ENCODE peak calls at places on chromosome 21, in five cellular contexts. One of them, this sample, is unnamed.

GRCh38 chr21:36914244-36915013 is 52.0 kb downstream of the HLCS start:
- DNase-seq in frontal cortex: no peak
- DNase-seq in cardiac fibroblast: no peak
- DNase-seq in T-cell: no peak
- DNase-seq in upper lobe of right lung: no peak
- DNase-seq in this sample: no peak

GRCh38 chr21:21200939-21201610 is 202.9 kb downstream of the NCAM2 start:
- DNase-seq in T-cell: no peak
- DNase-seq in cardiac fibroblast: peak; percentile 65
- DNase-seq in frontal cortex: no peak
- DNase-seq in upper lobe of right lung: no peak
- DNase-seq in this sample: no peak

GRCh38 chr21:37915941-37916794 is at the start of gene KCNJ6:
- DNase-seq in T-cell: no peak
- DNase-seq in upper lobe of right lung: peak; percentile 73
- DNase-seq in frontal cortex: peak; percentile 52
- DNase-seq in cardiac fibroblast: peak; percentile 62
- DNase-seq in this sample: no peak

GRCh38 chr21:42193131-42193671 is 25.7 kb upstream of the ABCG1 start:
- DNase-seq in upper lobe of right lung: no peak
- DNase-seq in frontal cortex: no peak
- DNase-seq in T-cell: peak; percentile 40
- DNase-seq in cardiac fibroblast: peak; percentile 82
- DNase-seq in this sample: no peak

GRCh38 chr21:43369124-43369523 is 57.8 kb downstream of the SIK1 start:
- DNase-seq in T-cell: no peak
- DNase-seq in upper lobe of right lung: no peak
- DNase-seq in cardiac fibroblast: peak; percentile 55
- DNase-seq in frontal cortex: no peak
- DNase-seq in this sample: no peak

GRCh38 chr21:44321846-44322450 is 17.2 kb downstream of the CFAP410 start:
- DNase-seq in T-cell: no peak
- DNase-seq in upper lobe of right lung: no peak
- DNase-seq in frontal cortex: no peak
- DNase-seq in cardiac fibroblast: no peak
- DNase-seq in this sample: no peak

GRCh38 chr21:17513214-17514123 is 626 bp downstream of the CXADR start:
- DNase-seq in T-cell: peak; percentile 8
- DNase-seq in frontal cortex: peak; percentile 47
- DNase-seq in cardiac fibroblast: peak; percentile 32
- DNase-seq in upper lobe of right lung: peak; percentile 77
- DNase-seq in this sample: no peak

GRCh38 chr21:36654341-36654740 is 44.6 kb upstream of the SIM2 start:
- DNase-seq in upper lobe of right lung: no peak
- DNase-seq in cardiac fibroblast: no peak
- DNase-seq in frontal cortex: peak; percentile 35
- DNase-seq in T-cell: no peak
- DNase-seq in this sample: no peak

GRCh38 chr21:30444204-30444603 is 4.1 kb downstream of the KRTAP15-1 start:
- DNase-seq in upper lobe of right lung: no peak
- DNase-seq in T-cell: no peak
- DNase-seq in cardiac fibroblast: no peak
- DNase-seq in frontal cortex: no peak
- DNase-seq in this sample: no peak

GRCh38 chr21:29077651-29078090 is 4.2 kb upstream of the CCT8 start:
- DNase-seq in cardiac fibroblast: peak; percentile 56
- DNase-seq in T-cell: no peak
- DNase-seq in frontal cortex: no peak
- DNase-seq in upper lobe of right lung: no peak
- DNase-seq in this sample: no peak

GRCh38 chr21:28827422-28827821 is 165.3 kb downstream of the LTN1 start:
- DNase-seq in cardiac fibroblast: peak; percentile 38
- DNase-seq in T-cell: no peak
- DNase-seq in frontal cortex: no peak
- DNase-seq in upper lobe of right lung: no peak
- DNase-seq in this sample: no peak

GRCh38 chr21:41865002-41865777 is 14.0 kb downstream of the PRDM15 start:
- DNase-seq in T-cell: no peak
- DNase-seq in upper lobe of right lung: peak; percentile 48
- DNase-seq in cardiac fibroblast: no peak
- DNase-seq in frontal cortex: no peak
- DNase-seq in this sample: no peak

GRCh38 chr21:44400791-44401385 is 47.5 kb downstream of the TRPM2 start:
- DNase-seq in upper lobe of right lung: peak; percentile 46
- DNase-seq in frontal cortex: no peak
- DNase-seq in T-cell: no peak
- DNase-seq in cardiac fibroblast: no peak
- DNase-seq in this sample: no peak

GRCh38 chr21:36697473-36698159 is 1.3 kb upstream of the SIM2 start:
- DNase-seq in T-cell: no peak
- DNase-seq in cardiac fibroblast: no peak
- DNase-seq in frontal cortex: peak; percentile 44
- DNase-seq in upper lobe of right lung: peak; percentile 57
- DNase-seq in this sample: no peak

GRCh38 chr21:39121600-39122355 is 61.5 kb downstream of the PSMG1 start:
- DNase-seq in upper lobe of right lung: no peak
- DNase-seq in T-cell: no peak
- DNase-seq in frontal cortex: no peak
- DNase-seq in cardiac fibroblast: no peak
- DNase-seq in this sample: no peak

GRCh38 chr21:42799948-42800347 is 79.4 kb downstream of the WDR4 start:
- DNase-seq in frontal cortex: no peak
- DNase-seq in T-cell: no peak
- DNase-seq in upper lobe of right lung: no peak
- DNase-seq in cardiac fibroblast: no peak
- DNase-seq in this sample: no peak

GRCh38 chr21:46206163-46207005 is 22.1 kb upstream of the SPATC1L start:
- DNase-seq in T-cell: no peak
- DNase-seq in frontal cortex: no peak
- DNase-seq in cardiac fibroblast: no peak
- DNase-seq in upper lobe of right lung: peak; percentile 62
- DNase-seq in this sample: no peak

GRCh38 chr21:30605968-30606367 is 5.1 kb downstream of the KRTAP22-1 start:
- DNase-seq in cardiac fibroblast: no peak
- DNase-seq in frontal cortex: no peak
- DNase-seq in upper lobe of right lung: no peak
- DNase-seq in T-cell: no peak
- DNase-seq in this sample: no peak

GRCh38 chr21:31781737-31782136 is 49.8 kb upstream of the SCAF4 start:
- DNase-seq in T-cell: no peak
- DNase-seq in upper lobe of right lung: no peak
- DNase-seq in cardiac fibroblast: peak; percentile 61
- DNase-seq in frontal cortex: no peak
- DNase-seq in this sample: no peak

GRCh38 chr21:45504021-45504515 is 38.2 kb downstream of the SLC19A1 start:
- DNase-seq in frontal cortex: no peak
- DNase-seq in upper lobe of right lung: no peak
- DNase-seq in cardiac fibroblast: no peak
- DNase-seq in T-cell: no peak
- DNase-seq in this sample: no peak

GRCh38 chr21:23968722-23969647 is 1638.3 kb downstream of the MRPL39 start:
- DNase-seq in upper lobe of right lung: no peak
- DNase-seq in T-cell: peak; percentile 60
- DNase-seq in cardiac fibroblast: peak; percentile 36
- DNase-seq in frontal cortex: no peak
- DNase-seq in this sample: peak; percentile 37

GRCh38 chr21:32611471-32611997 is 643 bp downstream of the CFAP298 start:
- DNase-seq in upper lobe of right lung: peak; percentile 73
- DNase-seq in T-cell: peak; percentile 6
- DNase-seq in cardiac fibroblast: peak; percentile 38
- DNase-seq in frontal cortex: no peak
- DNase-seq in this sample: no peak

GRCh38 chr21:45555557-45556301 is 13.5 kb upstream of the SLC19A1 start:
- DNase-seq in upper lobe of right lung: peak; percentile 88
- DNase-seq in T-cell: peak; percentile 50
- DNase-seq in frontal cortex: peak; percentile 83
- DNase-seq in cardiac fibroblast: peak; percentile 90
- DNase-seq in this sample: no peak

GRCh38 chr21:41342035-41342434 is 19.8 kb upstream of the MX2 start:
- DNase-seq in cardiac fibroblast: no peak
- DNase-seq in upper lobe of right lung: no peak
- DNase-seq in T-cell: no peak
- DNase-seq in frontal cortex: no peak
- DNase-seq in this sample: no peak